ENCODE peak calls at places on chromosomes 5 and 9, in ten cellular contexts. L is NB4; N is HCT116; D is NCI-H2107; I is AG04450; Q is activated effector memory CD4-positive, alpha-beta T cell treated with Interleukin-2 at 50 U/mL for 16 hours; P is pancreas; W is CD8-positive, alpha-beta T cell; G is H7; H is stimulated activated CD8-positive, alpha-beta memory T cell treated with anti-CD3 and anti-CD28 coated beads, Interleukin-15, amount 100 ng/mL, for 1 hour. O is an unnamed sample.

GRCh38 chr5:161278739-161279660 is 267.5 kb downstream of the GABRB2 start:
- DNase-seq in L (no peak), N (no peak), D (no peak), I (no peak), Q (no peak), P (no peak), W (no peak), G (no peak), H (no peak), O (no peak)

GRCh38 chr5:148208226-148208625 is 5.4 kb downstream of the SPINK6 start:
- DNase-seq in L (no peak), N (no peak), D (no peak), I (no peak), Q (no peak), P (no peak), W (no peak), G (no peak), H (no peak), O (no peak)

GRCh38 chr5:171521679-171522078 is 102.2 kb downstream of the FGF18 start:
- DNase-seq in L (no peak), N (no peak), D (no peak), I (no peak), Q (no peak), P (no peak), W (no peak), G (no peak), H (no peak), O (no peak)

GRCh38 chr5:141369994-141370848 is at the start of gene PCDHGB3:
- DNase-seq in L (peak), N (no peak), D (no peak), I (no peak), Q (peak), P (no peak), W (peak), G (no peak), H (peak), O (no peak)

GRCh38 chr9:35828716-35829083 is at the start of gene FAM221B:
- DNase-seq in L (no peak), N (no peak), D (no peak), I (no peak), Q (no peak), P (peak), W (no peak), G (peak), H (no peak), O (no peak)

GRCh38 chr5:131064669-131065371 is 100.2 kb downstream of the HINT1 start:
- DNase-seq in L (peak), N (no peak), D (no peak), I (no peak), Q (no peak), P (no peak), W (no peak), G (no peak), H (no peak), O (no peak)

GRCh38 chr9:124947727-124948391 is 7.0 kb upstream of the GOLGA1 start:
- DNase-seq in L (no peak), N (no peak), D (no peak), I (no peak), Q (no peak), P (no peak), W (no peak), G (no peak), H (no peak), O (no peak)

GRCh38 chr9:127778280-127779135 is at the start of gene SH2D3C:
- DNase-seq in L (peak), N (no peak), D (no peak), I (no peak), Q (peak), P (no peak), W (peak), G (no peak), H (no peak), O (peak)

GRCh38 chr5:181188700-181189362 is 16.2 kb downstream of the TRIM7 start:
- DNase-seq in L (peak), N (peak), D (no peak), I (peak), Q (peak), P (peak), W (peak), G (peak), H (peak), O (peak)

GRCh38 chr9:9746826-9747225 is 866.0 kb downstream of the PTPRD start:
- DNase-seq in L (no peak), N (no peak), D (no peak), I (no peak), Q (no peak), P (no peak), W (no peak), G (no peak), H (no peak), O (no peak)

GRCh38 chr5:180816608-180817534 is 14.3 kb upstream of the MGAT1 start:
- DNase-seq in L (peak), N (no peak), D (no peak), I (no peak), Q (no peak), P (no peak), W (no peak), G (no peak), H (no peak), O (peak)

GRCh38 chr9:5988265-5988664 is 27.2 kb downstream of the RANBP6 start:
- DNase-seq in L (no peak), N (no peak), D (no peak), I (no peak), Q (no peak), P (no peak), W (no peak), G (no peak), H (no peak), O (no peak)

GRCh38 chr5:172661536-172661935 is 20.5 kb downstream of the NEURL1B start:
- DNase-seq in L (no peak), N (no peak), D (no peak), I (no peak), Q (no peak), P (no peak), W (no peak), G (no peak), H (no peak), O (no peak)

GRCh38 chr5:76472338-76473336 is 69.6 kb downstream of the IQGAP2 start:
- DNase-seq in L (no peak), N (no peak), D (no peak), I (no peak), Q (no peak), P (no peak), W (no peak), G (no peak), H (no peak), O (no peak)

GRCh38 chr5:39580702-39581498 is 156.1 kb upstream of the DAB2 start:
- DNase-seq in L (peak), N (no peak), D (no peak), I (no peak), Q (no peak), P (no peak), W (no peak), G (no peak), H (no peak), O (no peak)

GRCh38 chr5:1013238-1013947 is 4.8 kb downstream of the NKD2 start:
- DNase-seq in L (no peak), N (no peak), D (no peak), I (no peak), Q (no peak), P (peak), W (no peak), G (no peak), H (no peak), O (no peak)

GRCh38 chr9:14935099-14935710 is 25.0 kb upstream of the FREM1 start:
- DNase-seq in L (no peak), N (no peak), D (no peak), I (no peak), Q (no peak), P (no peak), W (no peak), G (no peak), H (no peak), O (no peak)

GRCh38 chr9:88676644-88677043 is 141.7 kb downstream of the NXNL2 start:
- DNase-seq in L (no peak), N (no peak), D (no peak), I (no peak), Q (no peak), P (no peak), W (no peak), G (no peak), H (no peak), O (no peak)